ENCODE peak calls at places on chromosomes 5 and 9, in nine cellular contexts. X, R, I, W, K, G, C, N and J are unnamed samples.

GRCh38 chr5:52798952-52799351 is 11.2 kb downstream of the ITGA1 start:
- DNase-seq in X (no peak), R (no peak), I (no peak), W (no peak), K (no peak), G (no peak), C (no peak), N (no peak), J (no peak)

GRCh38 chr9:26947736-26948135 is 694 bp upstream of the PLAA start:
- DNase-seq in X (no peak), R (peak), I (no peak), W (no peak), K (no peak), G (no peak), C (no peak), N (no peak), J (no peak)

GRCh38 chr5:76204713-76205112 is 121.5 kb downstream of the SV2C start:
- DNase-seq in X (no peak), R (no peak), I (no peak), W (no peak), K (no peak), G (no peak), C (no peak), N (no peak), J (no peak)

GRCh38 chr9:129458663-129459549 is 162.0 kb downstream of the C9orf50 start:
- DNase-seq in X (peak), R (peak), I (no peak), W (peak), K (peak), G (no peak), C (no peak), N (peak), J (no peak)

GRCh38 chr5:58505502-58505901 is 14.3 kb downstream of the GAPT start:
- DNase-seq in X (no peak), R (no peak), I (no peak), W (no peak), K (no peak), G (no peak), C (no peak), N (no peak), J (no peak)

GRCh38 chr5:107900721-107901120 is 230.0 kb upstream of the EFNA5 start:
- DNase-seq in X (no peak), R (no peak), I (no peak), W (no peak), K (no peak), G (no peak), C (no peak), N (no peak), J (no peak)

GRCh38 chr5:146825033-146825432 is 53.5 kb downstream of the PPP2R2B start:
- DNase-seq in X (peak), R (no peak), I (peak), W (no peak), K (peak), G (no peak), C (no peak), N (no peak), J (peak)

GRCh38 chr9:34046784-34047379 is 1.8 kb downstream of the UBAP2 start:
- DNase-seq in X (no peak), R (peak), I (no peak), W (no peak), K (no peak), G (no peak), C (no peak), N (no peak), J (no peak)

GRCh38 chr5:53785924-53786323 is 225.5 kb downstream of the NDUFS4 start:
- DNase-seq in X (no peak), R (no peak), I (no peak), W (no peak), K (no peak), G (no peak), C (no peak), N (no peak), J (no peak)

GRCh38 chr9:138102246-138103051 is 224.9 kb downstream of the CACNA1B start:
- DNase-seq in X (no peak), R (no peak), I (no peak), W (no peak), K (no peak), G (no peak), C (no peak), N (no peak), J (no peak)

GRCh38 chr9:84325347-84325982 is 15.1 kb downstream of the SLC28A3 start:
- DNase-seq in X (no peak), R (no peak), I (no peak), W (no peak), K (peak), G (no peak), C (peak), N (no peak), J (no peak)

GRCh38 chr5:114070093-114070722 is 291.7 kb upstream of the KCNN2 start:
- DNase-seq in X (no peak), R (no peak), I (no peak), W (no peak), K (no peak), G (no peak), C (no peak), N (no peak), J (no peak)